ENCODE peak calls at places on chromosomes 12 and 14, in four cellular contexts. U is NB4, J is stomach, E is ovary. I is an unnamed sample.

GRCh38 chr12:55642275-55643068 is 5.8 kb downstream of the OR10P1 start:
- DNase-seq in U (peak), J (no peak), E (no peak), I (no peak)

GRCh38 chr14:64806202-64806861 is 73.4 kb downstream of the SPTB start:
- DNase-seq in U (no peak), J (peak), E (no peak), I (peak)

GRCh38 chr14:93655078-93655750 is 133.1 kb downstream of the PRIMA1 start:
- DNase-seq in U (peak), J (no peak), E (no peak), I (peak)

GRCh38 chr14:52266179-52266578 is 1.3 kb upstream of the PTGDR start:
- DNase-seq in U (no peak), J (no peak), E (no peak), I (peak)

GRCh38 chr12:38389581-38389980 is 73.0 kb downstream of the ALG10B start:
- DNase-seq in U (no peak), J (no peak), E (no peak), I (no peak)

GRCh38 chr12:21615441-21615840 is 10.8 kb upstream of the GYS2 start:
- DNase-seq in U (peak), J (no peak), E (no peak), I (no peak)

GRCh38 chr12:96810477-96810876 is 96.6 kb upstream of the NEDD1 start:
- DNase-seq in U (no peak), J (no peak), E (no peak), I (no peak)

GRCh38 chr14:91063119-91063518 is 2.7 kb upstream of the RPS6KA5 start:
- DNase-seq in U (peak), J (no peak), E (no peak), I (no peak)

GRCh38 chr14:104284636-104285482 is 146.5 kb downstream of the KIF26A start:
- DNase-seq in U (no peak), J (no peak), E (peak), I (no peak)

GRCh38 chr12:98754095-98754494 is 109.0 kb downstream of the APAF1 start:
- DNase-seq in U (peak), J (no peak), E (no peak), I (no peak)

GRCh38 chr14:53236708-53237107 is 83.6 kb upstream of the DDHD1 start:
- DNase-seq in U (no peak), J (no peak), E (no peak), I (no peak)

GRCh38 chr14:80055912-80056801 is 155.1 kb downstream of the DIO2 start:
- DNase-seq in U (peak), J (peak), E (peak), I (peak)

GRCh38 chr12:67671419-67671818 is 22.9 kb downstream of the DYRK2 start:
- DNase-seq in U (no peak), J (no peak), E (no peak), I (no peak)

GRCh38 chr12:62817556-62818271 is 117.2 kb downstream of the PPM1H start:
- DNase-seq in U (peak), J (no peak), E (peak), I (no peak)

GRCh38 chr14:92615451-92615850 is 101.9 kb downstream of the RIN3 start:
- DNase-seq in U (peak), J (no peak), E (no peak), I (no peak)

GRCh38 chr12:69783365-69783764 is 41.7 kb upstream of the MYRFL start:
- DNase-seq in U (no peak), J (no peak), E (no peak), I (no peak)

GRCh38 chr14:65011559-65011958 is 24.9 kb downstream of the FNTB start:
- DNase-seq in U (no peak), J (no peak), E (no peak), I (no peak)

GRCh38 chr14:78083837-78084236 is 86.3 kb upstream of the NRXN3 start:
- DNase-seq in U (no peak), J (no peak), E (no peak), I (no peak)

GRCh38 chr14:60166144-60166543 is 946 bp upstream of the DHRS7 start:
- DNase-seq in U (no peak), J (no peak), E (no peak), I (no peak)

GRCh38 chr12:89217472-89217871 is 134.8 kb downstream of the DUSP6 start:
- DNase-seq in U (no peak), J (no peak), E (no peak), I (no peak)

GRCh38 chr14:53979747-53980642 is 23.4 kb upstream of the BMP4 start:
- DNase-seq in U (no peak), J (no peak), E (peak), I (peak)

GRCh38 chr12:91335724-91336123 is 153.1 kb upstream of the DCN start:
- DNase-seq in U (no peak), J (no peak), E (no peak), I (no peak)

GRCh38 chr12:25364529-25365339 is 114.0 kb upstream of the KRAS start:
- DNase-seq in U (no peak), J (no peak), E (no peak), I (no peak)

GRCh38 chr12:6370994-6371754 is 4.2 kb downstream of the SCNN1A start:
- DNase-seq in U (peak), J (peak), E (peak), I (peak)

GRCh38 chr12:148676-149416 is 65.1 kb downstream of the SLC6A12 start:
- DNase-seq in U (no peak), J (no peak), E (no peak), I (no peak)

GRCh38 chr12:125222876-125223275 is 157.6 kb downstream of the AACS start:
- DNase-seq in U (peak), J (no peak), E (no peak), I (no peak)

GRCh38 chr14:99234982-99235491 is 37.0 kb downstream of the BCL11B start:
- DNase-seq in U (peak), J (no peak), E (no peak), I (no peak)

GRCh38 chr12:112595415-112595814 is 176.7 kb downstream of the PTPN11 start:
- DNase-seq in U (peak), J (no peak), E (no peak), I (no peak)

GRCh38 chr14:65588426-65589140 is 176.1 kb downstream of the FUT8 start:
- DNase-seq in U (no peak), J (no peak), E (no peak), I (no peak)

GRCh38 chr12:62879691-62880090 is 55.3 kb downstream of the PPM1H start:
- DNase-seq in U (no peak), J (no peak), E (no peak), I (no peak)

GRCh38 chr12:70849265-70849960 is 71.1 kb downstream of the PTPRR start:
- DNase-seq in U (peak), J (no peak), E (no peak), I (peak)
- TF ChIP-seq CTCF in U (no peak), J (peak), E (no peak), I (peak)

DNA sequence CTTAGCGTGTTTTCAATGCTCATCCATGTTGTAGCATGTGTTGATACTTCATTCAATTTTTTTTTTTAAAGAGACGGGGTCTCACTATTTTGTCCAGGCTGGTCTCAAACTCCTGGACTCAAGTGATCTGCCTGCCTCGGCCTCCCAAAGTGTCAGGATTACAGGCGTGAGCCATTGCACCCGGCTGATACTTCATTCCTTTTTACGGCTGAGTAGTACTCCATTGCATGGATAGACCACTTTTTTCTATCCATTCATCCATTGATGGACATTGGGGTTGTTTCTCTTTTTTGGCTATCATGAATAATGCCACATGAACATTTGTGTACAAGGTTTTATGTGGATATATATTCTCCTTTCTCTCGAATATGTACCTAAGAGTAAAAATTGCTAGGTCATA is 1.2 kb downstream of the P2RX7 start:
- DNase-seq in U (no peak), J (no peak), E (no peak), I (no peak)
- H3K4me3 ChIP-seq in U (peak), J (peak), E (no peak), I (no peak)

GRCh38 chr12:114245555-114245954 is 160.4 kb downstream of the TBX5 start:
- DNase-seq in U (no peak), J (no peak), E (no peak), I (no peak)
- TF ChIP-seq CTCF in U (no peak), J (no peak), E (no peak), I (no peak)

DNA sequence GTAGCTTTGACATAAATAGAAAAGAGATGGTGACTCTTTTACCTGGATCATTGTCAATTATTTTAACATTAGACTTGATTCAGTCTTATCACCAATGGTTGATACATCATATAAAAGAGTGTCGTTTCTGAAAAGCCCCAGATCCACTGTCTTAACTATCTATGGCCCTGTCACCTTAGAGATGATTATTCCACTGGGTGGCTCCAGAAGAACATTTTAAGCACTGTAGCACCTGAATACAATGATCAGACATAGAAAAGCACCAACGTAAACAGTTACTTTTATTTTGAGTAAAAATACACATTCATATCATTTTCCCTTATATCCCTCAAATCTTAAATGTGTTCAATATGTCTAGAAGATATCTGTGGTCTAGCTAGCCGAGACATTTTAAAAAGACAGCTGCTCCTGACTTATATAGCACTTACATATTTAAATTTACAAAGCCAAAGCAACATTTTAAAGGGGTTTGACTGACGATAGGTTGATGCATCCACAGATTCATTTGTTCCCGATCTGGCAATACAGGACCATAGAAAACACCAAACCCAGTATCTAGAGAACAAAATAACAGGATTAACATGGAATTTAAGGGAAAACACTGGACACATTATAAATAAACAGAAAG is 32.9 kb downstream of the TSPAN8 start:
- DNase-seq in U (no peak), J (no peak), E (no peak), I (no peak)
- H3K4me3 ChIP-seq in U (no peak), J (no peak), E (no peak), I (no peak)

DNA sequence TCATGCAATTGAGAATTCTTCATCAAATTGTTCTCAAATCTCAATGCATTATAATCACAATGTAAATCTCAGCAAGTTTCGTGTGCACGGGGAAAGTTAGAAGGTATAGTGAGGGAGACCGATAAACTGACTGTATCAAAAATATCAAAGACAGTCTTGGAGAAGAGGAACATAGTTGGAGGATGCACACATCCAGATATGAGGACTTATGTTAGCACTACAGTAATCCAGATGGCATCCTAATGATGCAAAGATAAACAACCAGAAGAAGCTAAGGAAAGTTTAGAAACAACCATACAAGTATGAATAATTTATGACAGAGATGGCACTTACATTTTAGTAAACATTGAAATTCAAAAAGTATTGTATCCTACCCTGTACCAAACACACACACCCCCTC is 760.1 kb downstream of the RPS29 start:
- DNase-seq in U (no peak), J (no peak), E (no peak), I (no peak)
- TF ChIP-seq CTCF in U (no peak), J (no peak), E (no peak), I (no peak)

GRCh38 chr14:32435411-32435810 is 106.3 kb downstream of the AKAP6 start:
- DNase-seq in U (no peak), J (no peak), E (no peak), I (no peak)

GRCh38 chr14:32436993-32437392 is 107.9 kb downstream of the AKAP6 start:
- DNase-seq in U (no peak), J (no peak), E (no peak), I (no peak)

GRCh38 chr14:32432813-32433538 is 103.9 kb downstream of the AKAP6 start:
- DNase-seq in U (no peak), J (no peak), E (no peak), I (no peak)

GRCh38 chr14:32434180-32434579 is 105.1 kb downstream of the AKAP6 start:
- DNase-seq in U (no peak), J (no peak), E (no peak), I (no peak)

DNA sequence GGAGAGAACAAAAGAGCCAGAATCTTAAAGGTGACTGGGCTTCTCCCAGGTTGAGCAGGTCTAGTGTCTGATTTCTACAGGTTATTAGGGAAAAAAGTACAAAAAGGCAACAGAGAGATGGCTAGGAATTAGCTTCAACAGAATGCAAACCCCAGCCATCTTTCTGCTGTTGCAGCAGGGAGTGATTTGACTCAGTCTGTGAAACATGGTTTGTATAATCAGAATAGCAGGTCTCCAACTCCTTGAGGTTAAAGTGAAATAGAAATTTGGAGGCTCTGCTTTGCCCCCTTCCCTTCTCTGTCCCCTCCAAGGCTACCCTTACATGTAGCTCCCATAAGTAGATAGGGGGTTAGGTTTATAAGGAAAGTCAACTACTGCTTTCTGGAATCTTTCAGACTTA is 105.8 kb downstream of the AKAP6 start:
- DNase-seq in U (no peak), J (no peak), E (no peak), I (no peak)
- H3K4me3 ChIP-seq in U (no peak), J (peak), E (peak), I (no peak)

DNA sequence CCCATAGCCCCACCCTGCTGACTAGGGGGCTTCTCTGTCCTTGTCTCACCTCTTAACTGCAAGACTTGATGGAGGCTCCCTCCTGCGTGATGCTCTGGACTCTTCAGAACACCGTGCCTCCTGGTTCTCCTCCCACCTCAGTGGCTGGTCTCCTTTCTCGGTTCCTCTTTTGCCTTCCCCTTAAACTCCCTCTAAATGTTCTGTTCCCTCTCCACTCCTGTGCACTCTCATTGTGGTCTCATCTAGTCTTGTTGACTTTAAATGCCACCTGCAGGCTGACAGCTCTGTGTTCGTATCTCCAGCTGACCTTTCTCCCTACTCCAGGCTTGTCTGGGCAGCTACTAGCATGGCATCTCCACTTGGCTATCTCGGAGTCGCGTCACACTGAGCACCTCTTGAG is 28.3 kb downstream of the DYNC1H1 start:
- DNase-seq in U (peak), J (no peak), E (no peak), I (no peak)
- TF ChIP-seq CTCF in U (no peak), J (no peak), E (no peak), I (no peak)

I was measured in retinal pigment epithelial cell.